ENCODE peak calls at places on chromosome 19, in seven cellular contexts. G, R, M, L, S, D and C are unnamed samples.

GRCh38 chr19:46760363-46760762 is 14.1 kb upstream of the STRN4 start:
- DNase-seq in R (no peak), S (no peak), L (no peak), G (no peak), D (no peak), M (no peak), C (no peak)

GRCh38 chr19:39765091-39766076 is 13.3 kb upstream of the LEUTX start:
- DNase-seq in G (peak; percentile 44), R (no peak), D (peak; percentile 72), M (peak; percentile 88), S (no peak), L (peak; percentile 21), C (peak; percentile 68)

GRCh38 chr19:17777840-17778620 is 16.9 kb upstream of the B3GNT3 start:
- DNase-seq in R (no peak), M (peak; percentile 97), D (peak; percentile 80), S (no peak), L (peak; percentile 91), G (peak; percentile 29), C (no peak)

GRCh38 chr19:3748965-3749364 is 12.5 kb downstream of the APBA3 start:
- DNase-seq in G (no peak), R (no peak), S (no peak), M (no peak), L (no peak), D (no peak), C (no peak)

GRCh38 chr19:585551-586110 is 4.0 kb upstream of the HCN2 start:
- DNase-seq in L (no peak), M (peak; percentile 6), D (no peak), S (no peak), R (no peak), G (no peak), C (no peak)

GRCh38 chr19:4720037-4720700 is 3.5 kb downstream of the DPP9 start:
- DNase-seq in S (no peak), R (no peak), M (no peak), L (no peak), G (no peak), D (no peak), C (no peak)

GRCh38 chr19:1221141-1221903 is 15.7 kb downstream of the STK11 start:
- DNase-seq in M (no peak), R (no peak), L (no peak), S (no peak), G (peak; percentile 80), D (peak; percentile 67), C (no peak)

GRCh38 chr19:35264281-35265125 is 4.3 kb upstream of the USF2 start:
- DNase-seq in R (no peak), D (no peak), L (no peak), G (peak; percentile 11), S (no peak), M (no peak), C (no peak)

GRCh38 chr19:41426952-41427646 is at the start of gene B3GNT8:
- DNase-seq in D (peak; percentile 86), L (peak; percentile 49), R (peak; percentile 90), G (peak; percentile 62), S (no peak), M (peak; percentile 92), C (no peak)

GRCh38 chr19:58544591-58545285 is 874 bp downstream of the TRIM28 start:
- DNase-seq in S (peak; percentile 71), L (no peak), R (no peak), D (peak; percentile 83), M (peak; percentile 49), G (no peak), C (no peak)

GRCh38 chr19:50639121-50640112 is at the start of gene SYT3:
- DNase-seq in M (peak; percentile 91), D (peak; percentile 79), L (peak; percentile 6), S (no peak), R (peak; percentile 53), G (peak; percentile 34), C (peak; percentile 1)

GRCh38 chr19:6916952-6917351 is 29.6 kb downstream of the ADGRE1 start:
- DNase-seq in R (no peak), D (no peak), L (no peak), M (no peak), G (no peak), S (no peak), C (no peak)

GRCh38 chr19:29262085-29262484 is 49.1 kb upstream of the UQCRFS1 start:
- DNase-seq in R (no peak), D (no peak), S (no peak), L (no peak), G (no peak), M (no peak), C (no peak)

GRCh38 chr19:3770136-3771032 is 1.6 kb downstream of the RAX2 start:
- DNase-seq in G (no peak), S (no peak), D (no peak), M (no peak), L (no peak), R (no peak), C (no peak)

GRCh38 chr19:29517412-29517811 is 8.4 kb upstream of the VSTM2B start:
- DNase-seq in R (no peak), S (no peak), M (no peak), G (no peak), L (no peak), D (no peak), C (no peak)

GRCh38 chr19:41430907-41431306 is 3.7 kb upstream of the B3GNT8 start:
- DNase-seq in M (no peak), S (no peak), R (no peak), L (no peak), G (no peak), D (no peak), C (no peak)

GRCh38 chr19:52200044-52200443 is 10.2 kb downstream of the PPP2R1A start:
- DNase-seq in S (no peak), G (no peak), R (no peak), D (no peak), M (no peak), L (no peak), C (no peak)

GRCh38 chr19:33580645-33581037 is 41.1 kb upstream of the CHST8 start:
- DNase-seq in R (no peak), G (no peak), S (no peak), L (no peak), M (no peak), D (no peak), C (no peak)

GRCh38 chr19:55648657-55649578 is 906 bp downstream of the CCDC106 start:
- DNase-seq in G (no peak), R (no peak), M (no peak), D (no peak), L (no peak), S (no peak), C (no peak)

GRCh38 chr19:21691656-21692055 is 75.7 kb downstream of the ZNF100 start:
- DNase-seq in M (no peak), R (no peak), L (no peak), G (no peak), S (no peak), D (no peak), C (no peak)

GRCh38 chr19:3546119-3546518 is 7.1 kb downstream of the TEKTIP1 start:
- DNase-seq in G (no peak), D (no peak), S (no peak), M (no peak), L (no peak), R (no peak), C (no peak)

GRCh38 chr19:18682807-18683108 is 722 bp upstream of the CRTC1 start:
- DNase-seq in D (no peak), R (no peak), S (no peak), M (no peak), L (no peak), G (no peak), C (no peak)

GRCh38 chr19:35115538-35115951 is at the start of gene FXYD3:
- DNase-seq in R (no peak), S (no peak), M (no peak), D (no peak), G (no peak), L (no peak), C (no peak)

GRCh38 chr19:48461982-48462655 is 6.7 kb downstream of the KCNJ14 start:
- DNase-seq in D (no peak), L (no peak), R (no peak), M (peak; percentile 94), G (no peak), S (no peak), C (no peak)

GRCh38 chr19:6260376-6260775 is 19.4 kb downstream of the MLLT1 start:
- DNase-seq in D (no peak), G (no peak), R (no peak), L (no peak), M (no peak), S (no peak), C (no peak)

GRCh38 chr19:1250374-1251232 is 2.2 kb downstream of the MIDN start:
- DNase-seq in L (no peak), R (peak; percentile 41), S (peak; percentile 65), D (peak; percentile 82), M (peak; percentile 81), G (peak; percentile 65), C (peak; percentile 48)

GRCh38 chr19:29527500-29528328 is 1.9 kb downstream of the VSTM2B start:
- DNase-seq in M (peak; percentile 43), L (no peak), S (no peak), D (no peak), G (no peak), R (no peak), C (no peak)

GRCh38 chr19:56176881-56177280 is 1.1 kb downstream of the GALP start:
- DNase-seq in S (no peak), L (no peak), G (no peak), M (no peak), D (no peak), R (peak; percentile 13), C (no peak)